ENCODE peak calls at places on chromosomes 13 and 19, in eight cellular contexts. P is hypothalamus; X is progenitor cell of endocrine pancreas; V is stimulated activated CD4-positive, alpha-beta T cell treated with anti-CD3 and anti-CD28 coated beads, TNF-alpha, amount 100 ng/mL, for 4 hours; W is NCI-H1694 treated with DMSO at 0.1 percent for 48 hours; B is PC-3; E is RPMI7951; M is GM12865. U is an unnamed sample.

GRCh38 chr19:19480688-19481087 is 34.7 kb downstream of the TSSK6 start:
- DNase-seq in V (no peak), W (no peak), M (peak; percentile 68), E (no peak), B (no peak), P (no peak), X (no peak), U (no peak)

GRCh38 chr19:29467824-29468401 is 57.9 kb upstream of the VSTM2B start:
- DNase-seq in V (no peak), W (no peak), M (peak; percentile 59), X (no peak), B (peak; percentile 54), P (peak; percentile 53), E (peak; percentile 58), U (peak; percentile 57)

GRCh38 chr13:43316997-43317396 is 293.6 kb downstream of the DNAJC15 start:
- DNase-seq in V (no peak), M (peak; percentile 42), B (no peak), E (peak; percentile 78), W (peak; percentile 82), P (peak; percentile 41), X (no peak), U (peak; percentile 61)

GRCh38 chr19:17611462-17612244 is 56.2 kb downstream of the COLGALT1 start:
- DNase-seq in X (no peak), W (no peak), B (no peak), P (no peak), V (no peak), M (peak; percentile 66), E (no peak), U (no peak)

GRCh38 chr19:51784922-51785690 is 9.9 kb upstream of the FPR3 start:
- DNase-seq in E (peak; percentile 99), P (no peak), M (peak; percentile 37), B (peak; percentile 85), W (no peak), V (peak; percentile 4), X (no peak), U (peak; percentile 41)

GRCh38 chr13:110683203-110683883 is 22.6 kb downstream of the CARS2 start:
- DNase-seq in V (no peak), P (no peak), M (no peak), B (peak; percentile 19), X (no peak), W (peak; percentile 69), E (peak; percentile 21), U (no peak)

GRCh38 chr13:34411177-34411576 is 530.9 kb upstream of the NBEA start:
- DNase-seq in B (no peak), X (no peak), E (no peak), P (no peak), W (no peak), V (no peak), M (no peak), U (no peak)

GRCh38 chr19:12792853-12793289 is 1.6 kb downstream of the JUNB start:
- DNase-seq in E (no peak), W (no peak), X (no peak), P (no peak), V (no peak), B (peak; percentile 19), M (no peak), U (no peak)

GRCh38 chr19:33381101-33381500 is 7.6 kb downstream of the CEBPG start:
- DNase-seq in P (no peak), M (no peak), E (no peak), W (no peak), X (no peak), B (no peak), V (no peak), U (no peak)

GRCh38 chr19:17329061-17329767 is 5.4 kb downstream of the ANO8 start:
- DNase-seq in B (no peak), M (no peak), W (no peak), X (no peak), E (no peak), V (no peak), P (no peak), U (no peak)

GRCh38 chr19:55552620-55553019 is 7.3 kb upstream of the SBK3 start:
- DNase-seq in B (no peak), P (no peak), W (no peak), V (no peak), M (no peak), X (no peak), E (peak; percentile 66), U (no peak)

GRCh38 chr13:46389985-46390384 is 2.9 kb upstream of the RUBCNL start:
- DNase-seq in P (peak; percentile 85), V (no peak), B (peak; percentile 13), E (peak; percentile 43), M (peak; percentile 87), X (no peak), W (no peak), U (peak; percentile 95)

GRCh38 chr19:58044391-58044790 is 10.6 kb downstream of the ZSCAN1 start:
- DNase-seq in V (no peak), P (no peak), M (no peak), B (no peak), E (no peak), W (no peak), X (no peak), U (no peak)

GRCh38 chr13:55219538-55219937 is 1921.2 kb upstream of the PRR20A start:
- DNase-seq in P (no peak), M (no peak), V (no peak), W (no peak), X (no peak), B (no peak), E (no peak), U (no peak)

GRCh38 chr13:100517135-100517534 is 71.5 kb downstream of the GGACT start:
- DNase-seq in E (no peak), P (no peak), V (no peak), M (no peak), B (no peak), X (no peak), W (no peak), U (no peak)

GRCh38 chr13:96093296-96094006 is 3.5 kb downstream of the HS6ST3 start:
- DNase-seq in E (no peak), X (no peak), W (no peak), M (no peak), V (no peak), P (no peak), B (peak; percentile 37), U (no peak)

GRCh38 chr13:69654392-69654791 is 453.2 kb upstream of the ATXN8OS start:
- DNase-seq in M (no peak), V (no peak), E (no peak), B (no peak), P (no peak), W (no peak), X (no peak), U (no peak)

GRCh38 chr13:19772306-19772705 is 10.4 kb downstream of the PSPC1 start:
- DNase-seq in V (no peak), W (no peak), E (no peak), B (no peak), M (no peak), X (no peak), P (no peak), U (no peak)

GRCh38 chr19:51986309-51987291 is at the start of gene ZNF350:
- DNase-seq in B (peak; percentile 97), P (peak; percentile 99), M (peak; percentile 95), X (peak; percentile 68), E (peak; percentile 96), V (peak; percentile 74), W (peak; percentile 66), U (peak; percentile 96)

GRCh38 chr13:95300625-95301134 is 571 bp downstream of the ABCC4 start:
- DNase-seq in V (peak; percentile 48), P (no peak), E (peak; percentile 47), M (peak; percentile 86), X (peak; percentile 11), W (peak; percentile 2), B (peak; percentile 42), U (peak; percentile 15)

GRCh38 chr19:9793051-9793591 is 24.6 kb upstream of the ZNF846 start:
- DNase-seq in V (peak; percentile 57), X (no peak), E (peak; percentile 43), M (peak; percentile 41), W (no peak), B (peak; percentile 26), P (peak; percentile 43), U (peak; percentile 4)

GRCh38 chr13:75357576-75358295 is 124.2 kb downstream of the TBC1D4 start:
- DNase-seq in W (peak; percentile 91), E (peak; percentile 68), M (peak; percentile 77), V (peak; percentile 19), B (peak; percentile 76), P (no peak), X (no peak), U (no peak)

GRCh38 chr19:2724148-2724557 is 3.0 kb upstream of the DIRAS1 start:
- DNase-seq in E (no peak), M (no peak), X (no peak), W (no peak), V (no peak), B (no peak), P (no peak), U (no peak)

GRCh38 chr19:5503598-5503997 is 48.4 kb downstream of the ZNRF4 start:
- DNase-seq in M (peak; percentile 7), E (no peak), P (no peak), X (no peak), B (peak; percentile 19), V (no peak), W (no peak), U (no peak)

GRCh38 chr13:81031996-81032395 is 691.1 kb upstream of the SPRY2 start:
- DNase-seq in P (no peak), E (no peak), W (no peak), X (no peak), B (no peak), M (no peak), V (no peak), U (no peak)

GRCh38 chr19:2611483-2612464 is 90.7 kb downstream of the GNG7 start:
- DNase-seq in W (no peak), E (no peak), V (no peak), P (no peak), B (no peak), X (no peak), M (no peak), U (no peak)

GRCh38 chr19:32416749-32417469 is 11.3 kb downstream of the DPY19L3 start:
- DNase-seq in P (peak; percentile 12), M (no peak), E (peak; percentile 28), X (no peak), W (no peak), V (no peak), B (no peak), U (no peak)